ENCODE peak calls at places on chromosomes 11 and 22, in seven cellular contexts. I is neuronal stem cell, O is IMR-90, M is H1, N is H9, C is mesenchymal stem cell, A is trophoblast cell. Y is an unnamed sample.

GRCh38 chr22:39125622-39126021 is 26.9 kb downstream of the CBX7 start:
- DNase-seq in I (no peak), O (no peak), M (no peak), N (no peak), C (no peak), A (no peak), Y (no peak)

GRCh38 chr11:70556884-70557741 is 158.8 kb downstream of the CTTN start:
- DNase-seq in I (no peak), O (no peak), M (no peak), N (no peak), C (peak), A (peak), Y (peak)

GRCh38 chr11:12235549-12235944 is 125.2 kb downstream of the MICAL2 start:
- DNase-seq in I (no peak), O (peak), M (no peak), N (no peak), C (peak), A (peak), Y (peak)

GRCh38 chr11:85718991-85719807 is 33.2 kb upstream of the CCDC89 start:
- DNase-seq in I (peak), O (peak), M (peak), N (peak), C (peak), A (peak), Y (peak)

GRCh38 chr22:48105254-48105653 is 1342.8 kb downstream of the TBC1D22A start:
- DNase-seq in I (no peak), O (no peak), M (no peak), N (no peak), C (no peak), A (no peak), Y (no peak)

GRCh38 chr11:73040046-73040445 is 102.1 kb downstream of the FCHSD2 start:
- DNase-seq in I (peak), O (no peak), M (no peak), N (no peak), C (no peak), A (no peak), Y (no peak)

GRCh38 chr11:113778111-113778910 is 1.3 kb upstream of the CLDN25 start:
- DNase-seq in I (no peak), O (peak), M (no peak), N (no peak), C (peak), A (peak), Y (no peak)

GRCh38 chr11:60835472-60835871 is 6.4 kb upstream of the CCDC86 start:
- DNase-seq in I (no peak), O (peak), M (no peak), N (no peak), C (no peak), A (no peak), Y (no peak)

GRCh38 chr11:46277313-46277622 is 194 bp upstream of the CREB3L1 start:
- DNase-seq in I (no peak), O (peak), M (no peak), N (no peak), C (peak), A (no peak), Y (no peak)

GRCh38 chr22:37752189-37753061 is 55.3 kb upstream of the GCAT start:
- DNase-seq in I (peak), O (peak), M (no peak), N (no peak), C (peak), A (peak), Y (peak)

GRCh38 chr11:103609117-103610066 is 427.0 kb upstream of the DDI1 start:
- DNase-seq in I (no peak), O (peak), M (no peak), N (peak), C (peak), A (peak), Y (peak)

GRCh38 chr11:99841885-99842284 is 821.1 kb downstream of the CNTN5 start:
- DNase-seq in I (no peak), O (no peak), M (no peak), N (no peak), C (no peak), A (no peak), Y (no peak)

GRCh38 chr11:70933986-70934583 is 318.3 kb downstream of the SHANK2 start:
- DNase-seq in I (no peak), O (no peak), M (no peak), N (no peak), C (no peak), A (no peak), Y (no peak)

GRCh38 chr11:43976863-43977262 is 34.4 kb downstream of the C11orf96 start:
- DNase-seq in I (no peak), O (no peak), M (no peak), N (no peak), C (no peak), A (peak), Y (no peak)

GRCh38 chr11:117621226-117621625 is 175.8 kb downstream of the DSCAML1 start:
- DNase-seq in I (no peak), O (peak), M (no peak), N (no peak), C (peak), A (peak), Y (no peak)

GRCh38 chr22:37709445-37709765 is 12.6 kb downstream of the TRIOBP start:
- DNase-seq in I (no peak), O (no peak), M (no peak), N (no peak), C (no peak), A (no peak), Y (no peak)

GRCh38 chr11:96342131-96342970 is 644 bp downstream of the MAML2 start:
- DNase-seq in I (peak), O (no peak), M (no peak), N (no peak), C (no peak), A (no peak), Y (no peak)

GRCh38 chr11:115617767-115618166 is 113.6 kb upstream of the CADM1 start:
- DNase-seq in I (no peak), O (peak), M (no peak), N (no peak), C (peak), A (no peak), Y (no peak)

GRCh38 chr11:44043157-44043556 is 4.6 kb upstream of the ACCSL start:
- DNase-seq in I (no peak), O (no peak), M (no peak), N (no peak), C (no peak), A (no peak), Y (no peak)

GRCh38 chr11:63858628-63859550 is 20.0 kb downstream of the MARK2 start:
- DNase-seq in I (no peak), O (peak), M (no peak), N (no peak), C (peak), A (peak), Y (no peak)

GRCh38 chr22:25747245-25747944 is 5.4 kb downstream of the MYO18B start:
- DNase-seq in I (no peak), O (peak), M (no peak), N (no peak), C (peak), A (peak), Y (no peak)

GRCh38 chr11:17600316-17601205 is 53.5 kb downstream of the OTOG start:
- DNase-seq in I (no peak), O (no peak), M (no peak), N (no peak), C (no peak), A (no peak), Y (peak)

GRCh38 chr11:86388198-86388597 is 13.5 kb downstream of the CCDC81 start:
- DNase-seq in I (no peak), O (no peak), M (no peak), N (no peak), C (no peak), A (peak), Y (peak)

GRCh38 chr11:10674991-10675440 is 18.5 kb downstream of the IRAG1 start:
- DNase-seq in I (no peak), O (no peak), M (no peak), N (no peak), C (no peak), A (no peak), Y (no peak)

GRCh38 chr11:8384199-8384821 is 120.6 kb upstream of the LMO1 start:
- DNase-seq in I (no peak), O (no peak), M (no peak), N (peak), C (peak), A (peak), Y (peak)

GRCh38 chr11:107018274-107018901 is at the start of gene GUCY1A2:
- DNase-seq in I (peak), O (no peak), M (no peak), N (peak), C (peak), A (peak), Y (peak)

DNA sequence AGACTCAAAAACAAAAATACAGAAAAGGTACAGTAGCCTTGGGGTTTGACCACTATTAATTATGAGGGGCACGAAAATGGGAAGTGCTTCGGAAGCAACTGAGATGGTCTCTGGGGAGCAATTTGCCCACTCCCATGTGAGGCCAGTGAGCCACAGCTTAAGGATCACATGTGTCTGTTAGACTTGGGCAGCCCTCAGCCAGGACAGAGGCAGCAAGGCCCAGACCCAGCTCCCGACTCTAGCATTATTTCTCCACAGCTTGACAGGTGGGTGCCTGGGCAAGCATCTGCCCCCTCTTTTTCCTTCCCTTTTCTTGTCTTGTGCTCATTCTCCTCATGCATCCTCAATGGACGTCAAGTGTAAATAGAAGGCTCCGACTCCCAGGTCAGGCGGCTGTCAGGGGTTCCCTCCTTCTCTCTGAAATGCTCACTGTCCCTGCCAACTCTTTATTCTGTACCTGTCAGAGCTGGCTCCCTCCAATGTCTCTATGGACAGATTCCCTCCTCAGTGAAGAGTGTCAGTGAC is 137.0 kb upstream of the RCN1 start:
- DNase-seq in I (no peak), O (no peak), M (no peak), N (no peak), C (no peak), A (no peak), Y (no peak)
- H3K23ac ChIP-seq in I (no peak), O (no peak), M (no peak), N (no peak), C (no peak), A (no peak), Y (no peak)

GRCh38 chr11:68722143-68722542 is 29.2 kb downstream of the TESMIN start:
- DNase-seq in I (no peak), O (no peak), M (no peak), N (no peak), C (no peak), A (no peak), Y (no peak)

GRCh38 chr11:68721075-68721474 is 30.2 kb downstream of the TESMIN start:
- DNase-seq in I (no peak), O (no peak), M (no peak), N (no peak), C (no peak), A (no peak), Y (no peak)

GRCh38 chr11:68727783-68728182 is 23.5 kb downstream of the TESMIN start:
- DNase-seq in I (no peak), O (peak), M (no peak), N (no peak), C (no peak), A (no peak), Y (peak)

DNA sequence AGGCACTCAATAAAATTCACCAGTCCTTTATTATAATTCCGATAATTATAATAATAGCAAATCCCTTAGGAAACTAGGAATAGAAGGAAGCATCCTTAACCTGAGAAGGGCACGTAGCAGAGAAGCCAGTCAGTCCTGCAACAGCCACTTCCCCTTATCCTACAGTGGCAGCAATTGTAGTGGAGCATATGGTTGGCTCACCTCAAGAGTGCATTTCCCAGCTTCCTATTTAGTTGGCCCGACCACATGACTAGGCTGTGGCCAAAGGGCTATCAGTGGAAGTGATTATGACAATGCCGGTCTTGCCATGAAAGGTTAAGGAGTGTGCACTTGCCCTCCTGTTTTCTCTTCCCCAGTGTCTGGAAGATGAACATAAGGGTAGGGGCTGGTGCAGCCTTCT is 27.0 kb downstream of the TESMIN start:
- DNase-seq in I (no peak), O (no peak), M (no peak), N (no peak), C (no peak), A (no peak), Y (peak)
- H3K4ac ChIP-seq in I (no peak), O (no peak), M (no peak), N (no peak), C (no peak), A (no peak), Y (no peak)

GRCh38 chr22:46600397-46600796 is 19.8 kb upstream of the GRAMD4 start:
- DNase-seq in I (no peak), O (no peak), M (no peak), N (no peak), C (no peak), A (no peak), Y (no peak)

GRCh38 chr22:46596819-46597218 is 23.4 kb upstream of the GRAMD4 start:
- DNase-seq in I (no peak), O (no peak), M (no peak), N (peak), C (no peak), A (peak), Y (peak)

GRCh38 chr22:46598737-46599424 is 21.3 kb upstream of the GRAMD4 start:
- DNase-seq in I (no peak), O (peak), M (no peak), N (no peak), C (peak), A (peak), Y (no peak)

GRCh38 chr22:46596032-46596441 is 24.1 kb upstream of the GRAMD4 start:
- DNase-seq in I (no peak), O (no peak), M (no peak), N (no peak), C (peak), A (peak), Y (no peak)

GRCh38 chr22:46598224-46598623 is 22.0 kb upstream of the GRAMD4 start:
- DNase-seq in I (no peak), O (no peak), M (no peak), N (no peak), C (no peak), A (no peak), Y (no peak)
- H4K8ac ChIP-seq in I (no peak), O (no peak), M (no peak), N (no peak), C (no peak), A (no peak), Y (no peak)

DNA sequence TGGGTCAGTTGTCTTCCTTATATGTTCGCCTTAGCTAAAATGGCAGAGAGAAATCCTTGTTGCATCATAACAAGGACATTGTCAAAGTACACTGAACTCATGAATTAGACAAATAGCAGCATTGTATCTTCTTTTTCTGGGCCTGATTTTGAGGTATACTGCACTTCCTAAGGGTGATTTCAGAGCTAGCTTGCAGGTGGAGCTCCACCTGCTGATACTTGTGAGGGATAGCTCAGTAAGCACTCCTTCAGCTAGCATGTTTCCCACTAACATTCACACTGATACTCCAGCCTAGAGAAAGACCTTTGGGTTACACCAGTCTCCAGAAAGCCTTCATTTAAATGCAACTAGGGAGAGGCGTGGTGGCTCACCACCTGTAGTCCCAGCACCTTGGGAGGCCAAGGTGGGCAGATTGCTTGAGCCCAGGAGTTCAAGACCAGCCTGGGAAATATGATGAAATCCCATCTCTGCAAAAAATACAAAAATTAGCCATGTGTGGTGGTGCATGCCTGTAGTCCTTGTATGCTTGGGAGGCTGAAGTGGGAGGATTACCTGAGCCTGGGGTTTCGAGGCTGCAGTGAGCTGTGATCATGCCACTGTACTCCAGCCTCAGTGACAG is 29.8 kb downstream of the JAM3 start:
- DNase-seq in I (no peak), O (no peak), M (no peak), N (no peak), C (no peak), A (peak), Y (peak)
- H3K23ac ChIP-seq in I (no peak), O (no peak), M (no peak), N (no peak), C (no peak), A (no peak), Y (no peak)

DNA sequence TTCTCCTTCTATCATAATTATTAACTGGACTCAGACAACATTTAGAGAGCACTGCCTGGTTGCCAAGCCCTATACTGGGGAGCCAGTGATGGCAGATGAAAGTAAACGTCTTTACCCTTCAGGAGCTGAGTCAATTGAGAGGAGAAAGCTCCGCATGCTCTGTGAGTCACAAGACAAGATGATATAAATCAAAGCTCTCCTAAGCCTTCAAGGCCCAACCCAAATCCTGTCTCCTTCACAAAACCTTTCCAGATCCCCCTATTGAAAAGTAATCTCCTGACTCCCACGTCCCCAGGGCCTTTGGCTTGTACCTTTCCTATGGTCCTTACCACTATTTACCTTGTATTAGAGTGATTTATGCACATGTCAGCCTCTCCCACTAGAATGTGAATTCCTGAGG is 230.0 kb upstream of the TENM4 start:
- DNase-seq in I (no peak), O (no peak), M (no peak), N (no peak), C (no peak), A (no peak), Y (no peak)
- H3K4ac ChIP-seq in I (no peak), O (no peak), M (no peak), N (no peak), C (no peak), A (no peak), Y (no peak)

DNA sequence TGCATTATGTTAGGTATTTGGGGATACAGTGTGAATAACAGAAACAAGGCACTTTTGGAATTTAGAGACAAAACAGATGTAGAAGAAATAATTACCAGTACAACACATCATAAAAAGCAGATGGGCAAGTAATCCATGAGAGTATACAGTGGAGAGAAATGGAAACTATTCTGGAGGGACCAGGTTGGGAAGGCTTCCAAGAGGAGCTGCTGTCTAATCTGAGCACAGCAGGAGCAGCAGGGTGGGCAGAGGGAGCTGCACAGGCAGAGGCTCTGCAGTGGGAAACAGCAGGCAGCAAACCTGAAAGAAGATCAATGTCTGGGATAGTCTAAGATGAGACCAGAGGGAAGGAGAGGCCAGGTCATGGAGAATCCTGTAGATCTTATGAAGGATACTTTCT is 268.7 kb upstream of the CCDC90B start:
- DNase-seq in I (no peak), O (no peak), M (no peak), N (no peak), C (no peak), A (no peak), Y (no peak)
- H4K8ac ChIP-seq in I (no peak), O (no peak), M (no peak), N (no peak), C (no peak), A (no peak), Y (no peak)

GRCh38 chr22:21807545-21807944 is 59.9 kb downstream of the MAPK1 start:
- DNase-seq in I (no peak), O (peak), M (no peak), N (no peak), C (no peak), A (no peak), Y (no peak)
- H3K23ac ChIP-seq in I (no peak), O (no peak), M (no peak), N (no peak), C (no peak), A (no peak), Y (no peak)

DNA sequence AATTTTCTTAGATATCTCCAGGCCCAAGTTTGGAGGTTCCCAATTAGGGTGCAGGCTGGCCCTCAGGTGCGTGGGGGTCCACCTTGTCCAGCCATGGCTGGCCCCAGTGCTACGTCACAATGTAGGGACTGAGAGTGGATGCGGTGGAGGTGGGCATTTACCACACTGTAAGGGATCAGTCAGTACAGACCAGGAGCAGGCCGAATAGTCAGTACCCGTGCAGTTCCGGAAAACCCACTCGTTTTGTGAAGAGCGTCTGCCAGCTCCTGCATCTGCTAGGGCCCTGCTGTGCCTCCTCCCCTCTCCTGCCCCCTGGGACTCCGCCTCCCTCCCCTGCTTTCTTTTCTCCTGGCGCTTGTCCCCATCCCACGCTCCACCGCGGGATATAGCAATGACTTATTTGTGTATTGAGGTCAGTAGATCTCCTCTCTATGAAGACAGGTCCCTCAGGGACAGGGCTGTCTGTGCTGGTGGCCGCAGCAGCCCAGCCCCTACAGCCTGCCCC is 50.4 kb upstream of the SEPTIN5 start:
- DNase-seq in I (no peak), O (peak), M (no peak), N (no peak), C (peak), A (no peak), Y (peak)
- H3K4ac ChIP-seq in I (no peak), O (no peak), M (no peak), N (no peak), C (peak), A (no peak), Y (no peak)

GRCh38 chr11:79088967-79089366 is 351.9 kb downstream of the TENM4 start:
- DNase-seq in I (peak), O (no peak), M (no peak), N (no peak), C (no peak), A (no peak), Y (peak)

GRCh38 chr11:79090191-79090590 is 350.6 kb downstream of the TENM4 start:
- DNase-seq in I (no peak), O (no peak), M (no peak), N (no peak), C (no peak), A (peak), Y (no peak)

GRCh38 chr11:79095424-79095823 is 345.4 kb downstream of the TENM4 start:
- DNase-seq in I (no peak), O (no peak), M (no peak), N (no peak), C (no peak), A (no peak), Y (no peak)

GRCh38 chr11:79094601-79095000 is 346.2 kb downstream of the TENM4 start:
- DNase-seq in I (no peak), O (no peak), M (no peak), N (no peak), C (no peak), A (no peak), Y (peak)

GRCh38 chr11:79092791-79093313 is 348.0 kb downstream of the TENM4 start:
- DNase-seq in I (no peak), O (peak), M (no peak), N (no peak), C (peak), A (peak), Y (peak)
- H4K8ac ChIP-seq in I (no peak), O (peak), M (no peak), N (no peak), C (no peak), A (peak), Y (no peak)